ENCODE peak calls at places on chromosomes 13 and 19, in nine cellular contexts. D is naive B cell, S is left ventricle myocardium superior, B is SK-MEL-5, Z is foreskin fibroblast, O is left lung, N is HEK293T, M is NAMALWA, I is SIG-M5. C is an unnamed sample.

GRCh38 chr19:18415177-18415867 is 3.9 kb upstream of the SSBP4 start:
- DNase-seq in M (no peak), S (peak), O (peak), Z (peak), I (no peak), N (no peak), D (no peak), B (no peak), C (peak)

GRCh38 chr13:37531054-37531453 is 67.5 kb downstream of the POSTN start:
- DNase-seq in N (no peak), M (no peak), D (no peak), I (no peak), O (no peak), B (no peak), S (no peak), Z (no peak), C (no peak)

GRCh38 chr13:113980489-113981064 is 6.7 kb upstream of the C13orf46 start:
- DNase-seq in S (peak), O (peak), B (no peak), I (no peak), Z (no peak), N (no peak), M (no peak), D (no peak), C (no peak)

GRCh38 chr19:33811246-33811645 is 14.6 kb downstream of the KCTD15 start:
- DNase-seq in N (no peak), M (no peak), O (no peak), S (no peak), I (no peak), B (no peak), D (no peak), Z (no peak), C (no peak)

GRCh38 chr19:42121036-42121621 is 11.1 kb downstream of the POU2F2 start:
- DNase-seq in M (no peak), B (no peak), S (no peak), Z (no peak), O (no peak), N (no peak), I (no peak), D (no peak), C (no peak)

GRCh38 chr13:69389899-69390298 is 717.7 kb upstream of the ATXN8OS start:
- DNase-seq in S (no peak), D (no peak), M (no peak), N (no peak), Z (no peak), I (peak), O (no peak), B (no peak), C (no peak)

GRCh38 chr19:3852614-3853254 is 16.1 kb downstream of the ZFR2 start:
- DNase-seq in O (no peak), M (peak), Z (peak), N (peak), D (no peak), I (no peak), B (peak), S (no peak), C (peak)

GRCh38 chr19:46946090-46946489 is 73.5 kb upstream of the NPAS1 start:
- DNase-seq in M (no peak), I (no peak), N (no peak), D (no peak), Z (no peak), S (no peak), B (no peak), O (no peak), C (no peak)

GRCh38 chr19:43425567-43426392 is 11.1 kb downstream of the TEX101 start:
- DNase-seq in N (peak), D (no peak), S (no peak), Z (no peak), O (no peak), I (no peak), M (peak), B (peak), C (peak)

GRCh38 chr19:4914736-4915501 is 5.6 kb downstream of the UHRF1 start:
- DNase-seq in O (peak), B (peak), Z (peak), S (no peak), M (no peak), N (no peak), I (no peak), D (no peak), C (peak)

GRCh38 chr19:897442-898039 is 4.3 kb downstream of the RNU6-9 start:
- DNase-seq in M (no peak), Z (no peak), B (no peak), O (no peak), S (no peak), I (no peak), D (no peak), N (no peak), C (no peak)

GRCh38 chr19:408441-409005 is 424 bp downstream of the C2CD4C start:
- DNase-seq in Z (no peak), S (no peak), N (no peak), M (no peak), D (no peak), B (no peak), O (peak), I (no peak), C (peak)

GRCh38 chr13:40681341-40682051 is 15.1 kb upstream of the FOXO1 start:
- DNase-seq in I (no peak), S (no peak), N (no peak), Z (no peak), B (no peak), M (no peak), D (no peak), O (no peak), C (no peak)

GRCh38 chr13:36872621-36873020 is 47.4 kb downstream of the SMAD9 start:
- DNase-seq in N (no peak), D (no peak), S (peak), B (peak), O (no peak), Z (no peak), I (no peak), M (no peak), C (no peak)

GRCh38 chr13:34719060-34719875 is 222.8 kb upstream of the NBEA start:
- DNase-seq in I (no peak), Z (no peak), M (no peak), S (no peak), N (no peak), D (no peak), B (peak), O (no peak), C (peak)

GRCh38 chr19:51688665-51689571 is 4.2 kb upstream of the SPACA6 start:
- DNase-seq in B (peak), Z (peak), N (peak), D (no peak), O (peak), S (peak), M (no peak), I (no peak), C (peak)

GRCh38 chr13:109816112-109816978 is 30.0 kb upstream of the IRS2 start:
- DNase-seq in M (no peak), Z (no peak), I (no peak), B (no peak), S (no peak), D (no peak), O (no peak), N (no peak), C (no peak)

GRCh38 chr19:13231663-13232062 is 81.5 kb downstream of the IER2 start:
- DNase-seq in D (no peak), S (no peak), M (no peak), I (no peak), Z (no peak), O (no peak), B (no peak), N (no peak), C (no peak)

GRCh38 chr13:107370036-107370785 is 802.3 kb upstream of the ARGLU1 start:
- DNase-seq in S (no peak), M (no peak), Z (no peak), I (no peak), D (no peak), O (no peak), B (no peak), N (no peak), C (no peak)

GRCh38 chr13:53242015-53242414 is 213.4 kb downstream of the OLFM4 start:
- DNase-seq in M (no peak), N (no peak), B (no peak), O (no peak), Z (no peak), I (no peak), S (no peak), D (no peak), C (no peak)

GRCh38 chr13:83248751-83249150 is 633.5 kb downstream of the SLITRK1 start:
- DNase-seq in I (no peak), M (no peak), N (no peak), D (no peak), B (no peak), S (no peak), O (no peak), Z (no peak), C (peak)

GRCh38 chr13:104616990-104617389 is 1550.8 kb upstream of the SLC10A2 start:
- DNase-seq in D (no peak), M (no peak), I (no peak), O (no peak), S (no peak), N (no peak), B (no peak), Z (no peak), C (no peak)

GRCh38 chr19:920051-920857 is 3.1 kb downstream of the KISS1R start:
- DNase-seq in I (no peak), Z (no peak), N (no peak), S (no peak), O (no peak), M (peak), D (peak), B (no peak), C (peak)

GRCh38 chr19:8641908-8642547 is 11.6 kb downstream of the NFILZ start:
- DNase-seq in D (no peak), B (peak), I (no peak), M (peak), Z (peak), O (no peak), S (no peak), N (peak), C (peak)

GRCh38 chr19:38686530-38686888 is 39.1 kb downstream of the ACTN4 start:
- DNase-seq in O (no peak), Z (no peak), I (no peak), S (no peak), M (no peak), N (no peak), D (peak), B (no peak), C (no peak)

GRCh38 chr19:31312004-31312403 is 37.2 kb downstream of the TSHZ3 start:
- DNase-seq in I (no peak), D (no peak), S (no peak), M (no peak), N (no peak), B (no peak), Z (peak), O (peak), C (no peak)

GRCh38 chr19:38774181-38774950 is 1.0 kb upstream of the LGALS7 start:
- DNase-seq in B (no peak), D (no peak), M (no peak), Z (no peak), S (no peak), N (no peak), O (no peak), I (no peak), C (no peak)

GRCh38 chr19:18086590-18087138 is at the start of gene IL12RB1:
- DNase-seq in D (peak), B (no peak), N (no peak), I (no peak), M (peak), S (no peak), O (no peak), Z (no peak), C (no peak)

GRCh38 chr13:49374585-49375290 is 69.1 kb downstream of the CAB39L start:
- DNase-seq in D (no peak), S (no peak), B (no peak), Z (peak), N (no peak), M (peak), O (no peak), I (no peak), C (peak)

GRCh38 chr13:70964124-70964523 is 855.9 kb upstream of the KLHL1 start:
- DNase-seq in M (peak), D (no peak), S (no peak), Z (no peak), B (peak), O (no peak), I (no peak), N (peak), C (peak)

GRCh38 chr19:8820234-8820633 is 11.9 kb downstream of the ZNF558 start:
- DNase-seq in S (no peak), N (no peak), B (no peak), I (no peak), O (no peak), M (no peak), Z (no peak), D (no peak), C (no peak)

GRCh38 chr13:47415048-47415447 is 518.2 kb upstream of the HTR2A start:
- DNase-seq in O (no peak), Z (no peak), N (no peak), D (no peak), B (no peak), M (no peak), I (no peak), S (no peak), C (no peak)

GRCh38 chr13:98672947-98673545 is 79.4 kb downstream of the SLC15A1 start:
- DNase-seq in O (peak), M (peak), D (peak), I (peak), S (peak), Z (peak), B (peak), N (peak), C (peak)

GRCh38 chr19:13790354-13790753 is 4.9 kb upstream of the ZSWIM4 start:
- DNase-seq in Z (no peak), O (no peak), B (no peak), I (peak), D (no peak), S (no peak), N (no peak), M (peak), C (no peak)

GRCh38 chr13:21671793-21672680 is 1.2 kb downstream of the FGF9 start:
- DNase-seq in Z (no peak), I (no peak), S (no peak), O (no peak), D (no peak), B (no peak), M (no peak), N (no peak), C (no peak)

GRCh38 chr19:34838753-34839431 is 65.9 kb upstream of the ZNF599 start:
- DNase-seq in S (peak), B (peak), O (no peak), M (no peak), I (no peak), Z (no peak), N (no peak), D (no peak), C (peak)

C was measured in A673.